ENCODE peak calls at places on chromosomes 7 and 10, in seven cellular contexts. L is IMR-90, A is H9, Y is mesendoderm, V is neuronal stem cell, N is mesenchymal stem cell, T is H1. P is an unnamed sample. For H3K27me3, the result is how much of the 10 kb centered on the place peaks cover.

GRCh38 chr10:8402469-8403074 is 348.1 kb downstream of the GATA3 start:
- DNase-seq in V (no peak), N (no peak), Y (no peak), A (no peak), L (no peak), T (no peak), P (no peak)

GRCh38 chr7:70392282-70392681 is 739.7 kb upstream of the GALNT17 start:
- DNase-seq in Y (no peak), N (peak), L (no peak), T (no peak), V (no peak), A (no peak), P (no peak)

GRCh38 chr7:2015251-2015871 is 217.4 kb downstream of the MAD1L1 start:
- DNase-seq in Y (no peak), T (no peak), N (no peak), V (no peak), L (no peak), A (peak), P (no peak)

GRCh38 chr10:47330804-47331203 is 8.6 kb downstream of the GDF2 start:
- DNase-seq in Y (no peak), L (no peak), A (no peak), V (no peak), N (no peak), T (no peak), P (no peak)

GRCh38 chr10:14526326-14526725 is 195.6 kb upstream of the FRMD4A start:
- DNase-seq in Y (no peak), A (no peak), L (no peak), V (no peak), N (no peak), T (no peak), P (peak)

GRCh38 chr10:77422491-77423338 is 214.9 kb downstream of the KCNMA1 start:
- DNase-seq in A (no peak), N (peak), T (no peak), L (no peak), Y (no peak), V (no peak), P (no peak)

GRCh38 chr10:89391882-89392756 is at the start of gene IFIT1:
- DNase-seq in L (peak), T (no peak), V (no peak), A (peak), Y (peak), N (peak), P (peak)

GRCh38 chr10:111039522-111039921 is 37.3 kb upstream of the ADRA2A start:
- DNase-seq in A (no peak), Y (no peak), L (no peak), T (no peak), V (no peak), N (no peak), P (no peak)

GRCh38 chr10:114708717-114709352 is 50.8 kb upstream of the ABLIM1 start:
- DNase-seq in A (no peak), N (peak), V (no peak), T (no peak), L (peak), Y (peak), P (peak)

GRCh38 chr7:18473119-18473518 is 22.4 kb upstream of the HDAC9 start:
- DNase-seq in V (no peak), N (no peak), Y (no peak), L (peak), T (no peak), A (no peak), P (no peak)

GRCh38 chr10:16436367-16436757 is 448 bp upstream of the PTER start:
- DNase-seq in V (no peak), N (no peak), L (no peak), A (no peak), Y (no peak), T (no peak), P (no peak)

GRCh38 chr10:67297637-67298181 is 371.9 kb downstream of the LRRTM3 start:
- DNase-seq in A (no peak), L (no peak), N (no peak), T (no peak), Y (no peak), V (no peak), P (no peak)

GRCh38 chr7:99579956-99580777 is 17.9 kb upstream of the TMEM225B start:
- DNase-seq in A (peak), N (peak), T (no peak), Y (peak), L (peak), V (peak), P (no peak)

GRCh38 chr7:35714862-35715261 is 19.9 kb upstream of the HERPUD2 start:
- DNase-seq in A (no peak), Y (peak), T (no peak), V (no peak), N (no peak), L (no peak), P (peak)

GRCh38 chr7:47787249-47788069 is 160.8 kb downstream of the PKD1L1 start:
- DNase-seq in A (no peak), Y (no peak), L (peak), T (no peak), V (no peak), N (peak), P (no peak)

GRCh38 chr7:133883591-133883990 is 243.5 kb upstream of the LRGUK start:
- DNase-seq in V (no peak), T (no peak), A (no peak), N (no peak), Y (no peak), L (no peak), P (no peak)

GRCh38 chr10:34080485-34081346 is 734.4 kb downstream of the PARD3 start:
- DNase-seq in T (no peak), A (no peak), N (no peak), V (no peak), Y (no peak), L (no peak), P (no peak)

GRCh38 chr7:149624006-149624405 is 126.4 kb upstream of the ZNF746 start:
- DNase-seq in A (no peak), N (peak), V (no peak), Y (peak), T (no peak), L (peak), P (no peak)

GRCh38 chr10:45061982-45062381 is 61.3 kb downstream of the ZNF22 start:
- DNase-seq in V (no peak), L (no peak), A (no peak), N (no peak), Y (peak), T (no peak), P (no peak)

GRCh38 chr7:132045481-132045980 is 489.1 kb upstream of the PODXL start:
- DNase-seq in N (no peak), T (no peak), V (no peak), Y (no peak), A (no peak), L (no peak), P (no peak)

GRCh38 chr10:126373982-126374381 is 14.3 kb downstream of the ADAM12 start:
- DNase-seq in A (no peak), T (no peak), N (peak), Y (no peak), V (no peak), L (peak), P (no peak)

GRCh38 chr7:47688311-47689100 is 106.6 kb upstream of the TNS3 start:
- DNase-seq in V (peak), L (no peak), N (peak), Y (no peak), A (no peak), T (no peak), P (no peak)

GRCh38 chr7:141585592-141586510 is 34.6 kb downstream of the AGK start:
- DNase-seq in L (peak), N (peak), Y (peak), A (no peak), T (no peak), V (no peak), P (peak)

GRCh38 chr10:73914036-73914435 is 3.1 kb downstream of the PLAU start:
- DNase-seq in Y (no peak), N (peak), A (no peak), T (no peak), V (no peak), L (no peak), P (no peak)

GRCh38 chr10:8042864-8043568 is 11.5 kb upstream of the GATA3 start:
- DNase-seq in N (no peak), V (peak), Y (peak), A (peak), T (no peak), L (no peak), P (no peak)

GRCh38 chr7:36736827-36737211 is 12.5 kb upstream of the AOAH start:
- DNase-seq in L (no peak), A (no peak), N (no peak), Y (no peak), T (no peak), V (no peak), P (peak)

GRCh38 chr10:119803264-119803663 is 69.4 kb downstream of the MCMBP start:
- DNase-seq in A (no peak), T (no peak), N (peak), L (peak), V (no peak), Y (no peak), P (peak)

GRCh38 chr10:63515002-63515763 is 6.0 kb upstream of the REEP3 start:
- DNase-seq in N (peak), A (peak), Y (peak), V (no peak), T (peak), L (peak), P (peak)
- H3K27ac ChIP-seq in N (peak), A (peak), Y (peak), V (peak), T (peak), L (peak), P (peak)

DNA sequence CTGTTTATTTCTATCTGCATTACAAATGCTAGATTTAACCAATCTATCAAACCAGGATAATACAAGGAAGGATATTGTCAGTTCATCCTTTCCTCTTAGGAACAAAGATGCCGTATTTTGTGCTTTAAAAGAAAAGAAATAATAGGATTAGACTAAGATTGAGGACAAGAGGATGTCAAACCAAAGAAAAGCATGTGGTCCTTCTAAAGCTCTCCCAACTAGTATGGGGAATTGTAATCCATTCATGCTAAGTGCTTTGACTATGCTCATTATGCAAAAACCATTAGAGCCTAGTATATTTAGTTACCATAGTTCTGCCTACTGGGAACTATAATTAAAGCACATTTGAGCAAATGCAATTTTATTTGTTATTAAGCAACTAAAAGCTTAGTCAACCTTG is 280.2 kb downstream of the GRM8 start:
- DNase-seq in T (no peak), N (no peak), L (no peak), Y (no peak), V (no peak), A (no peak), P (no peak)
- H3K4ac ChIP-seq in T (no peak), N (no peak), L (no peak), Y (no peak), V (no peak), A (no peak), P (no peak)

GRCh38 chr7:26369519-26370385 is 78.1 kb downstream of the SNX10 start:
- DNase-seq in T (no peak), Y (no peak), L (peak), V (peak), N (peak), A (no peak), P (peak)

GRCh38 chr7:26375604-26376207 is 84.0 kb downstream of the SNX10 start:
- DNase-seq in A (no peak), T (no peak), N (no peak), V (peak), Y (peak), L (no peak), P (no peak)

GRCh38 chr7:26374665-26375373 is 83.2 kb downstream of the SNX10 start:
- DNase-seq in N (no peak), Y (no peak), V (no peak), A (no peak), T (no peak), L (no peak), P (no peak)

GRCh38 chr7:26372738-26373137 is 81.1 kb downstream of the SNX10 start:
- DNase-seq in A (no peak), N (no peak), L (no peak), Y (no peak), T (no peak), V (no peak), P (no peak)

GRCh38 chr7:26372211-26372610 is 80.5 kb downstream of the SNX10 start:
- DNase-seq in V (no peak), A (no peak), Y (no peak), T (no peak), N (no peak), L (no peak), P (no peak)
- H3K27me3 ChIP-seq in V (under half), A (under half), Y (under half), T (under half), N (under half), L (under half), P (under half)

DNA sequence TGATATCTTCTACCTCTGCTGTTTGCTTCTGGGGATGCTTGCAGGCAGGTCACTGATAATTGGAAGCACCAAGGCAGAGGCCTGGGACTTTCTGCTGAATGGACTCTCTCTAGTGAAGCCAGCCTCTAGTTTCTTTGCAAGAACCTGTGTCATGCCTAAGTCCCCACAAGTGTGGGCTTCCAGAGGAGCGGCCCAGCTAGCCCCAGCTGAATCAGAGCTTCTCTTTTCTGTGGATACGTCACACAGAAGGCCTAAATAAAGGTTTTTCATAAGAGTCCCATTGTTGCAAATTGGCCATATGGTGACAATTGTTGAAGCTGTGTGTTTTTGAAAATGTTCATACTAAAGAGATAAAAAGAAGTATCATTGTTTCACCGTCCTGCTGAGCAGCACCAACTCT is 6.8 kb upstream of the OPALIN start:
- DNase-seq in Y (no peak), L (no peak), T (no peak), A (no peak), V (no peak), N (no peak), P (no peak)
- H3K27ac ChIP-seq in Y (no peak), L (no peak), T (no peak), A (no peak), V (no peak), N (no peak), P (no peak)

DNA sequence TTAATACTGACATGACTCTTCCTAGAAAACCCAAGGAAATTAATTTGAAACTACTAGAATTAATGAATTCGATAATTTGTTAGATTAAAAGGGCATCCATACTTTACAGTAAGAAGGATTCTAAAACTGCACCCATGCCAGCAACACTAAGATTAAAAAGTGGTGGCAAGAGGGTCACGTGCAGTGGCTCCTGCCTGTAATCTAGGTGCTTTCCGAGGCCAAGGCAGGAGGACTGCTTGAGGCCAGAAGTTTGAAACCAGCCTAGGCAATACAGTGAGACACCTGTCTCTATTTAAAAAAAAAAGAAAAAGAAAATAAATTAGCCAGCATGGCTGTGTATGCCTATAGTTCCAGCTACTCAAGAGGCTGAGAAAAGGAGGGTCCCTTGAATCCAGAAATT is 58.2 kb downstream of the SRPK2 start:
- DNase-seq in A (no peak), Y (no peak), V (no peak), L (no peak), T (no peak), N (no peak), P (no peak)
- H3K4ac ChIP-seq in A (no peak), Y (no peak), V (no peak), L (no peak), T (no peak), N (no peak), P (no peak)

GRCh38 chr7:4629287-4629905 is 52.7 kb upstream of the FOXK1 start:
- DNase-seq in A (no peak), N (no peak), T (no peak), V (no peak), Y (no peak), L (no peak), P (no peak)
- H3K27me3 ChIP-seq in A (under half), N (under half), T (under half), V (under half), Y (under half), L (under half), P (under half)